ENCODE peak calls at places on chromosomes 12 and 14, in eight cellular contexts. Q is breast epithelium; L is CD4-positive, CD25-positive, alpha-beta regulatory T cell; W is psoas muscle; E is Karpas-422; I is CD4-positive, alpha-beta memory T cell; A is thoracic aorta; P is heart left ventricle. N is an unnamed sample.

GRCh38 chr12:109065853-109066193 is 13.4 kb downstream of the USP30 start:
- DNase-seq in P (no peak), I (no peak), L (no peak), W (no peak), A (no peak), Q (no peak), E (no peak), N (no peak)

GRCh38 chr12:20369164-20370000 is 1.0 kb downstream of the PDE3A start:
- DNase-seq in I (no peak), A (peak; percentile 52), E (no peak), L (no peak), P (peak; percentile 92), Q (no peak), W (peak; percentile 63), N (peak; percentile 76)

GRCh38 chr14:51616724-51617409 is 34.8 kb upstream of the FRMD6 start:
- DNase-seq in W (no peak), A (no peak), Q (peak; percentile 67), I (no peak), P (no peak), L (no peak), E (no peak), N (no peak)

GRCh38 chr14:77868552-77869300 is 68.8 kb downstream of the ADCK1 start:
- DNase-seq in I (no peak), P (no peak), W (no peak), A (no peak), E (no peak), Q (no peak), L (no peak), N (no peak)

GRCh38 chr12:65387396-65387795 is 108.9 kb downstream of the MSRB3 start:
- DNase-seq in A (no peak), P (no peak), W (no peak), L (no peak), Q (no peak), E (no peak), I (no peak), N (no peak)

GRCh38 chr12:54759751-54760150 is 94.6 kb upstream of the MUCL1 start:
- DNase-seq in P (no peak), I (no peak), A (no peak), L (no peak), W (no peak), E (peak; percentile 77), Q (no peak), N (peak; percentile 53)

GRCh38 chr14:22839159-22839779 is 2.9 kb downstream of the MMP14 start:
- DNase-seq in E (no peak), I (no peak), Q (no peak), A (no peak), W (no peak), L (no peak), P (no peak), N (peak; percentile 46)

GRCh38 chr12:62848418-62848817 is 86.5 kb downstream of the PPM1H start:
- DNase-seq in I (no peak), P (no peak), L (no peak), Q (no peak), E (no peak), A (no peak), W (no peak), N (no peak)

GRCh38 chr12:68400231-68400829 is 68.2 kb upstream of the MDM1 start:
- DNase-seq in I (no peak), W (no peak), Q (no peak), P (no peak), L (no peak), E (no peak), A (no peak), N (no peak)

GRCh38 chr12:3965096-3965495 is 91.9 kb upstream of the PARP11 start:
- DNase-seq in I (no peak), L (no peak), Q (no peak), P (no peak), W (no peak), E (peak; percentile 17), A (no peak), N (no peak)

GRCh38 chr14:55448146-55448614 is 7.8 kb upstream of the TBPL2 start:
- DNase-seq in I (no peak), P (no peak), L (no peak), W (peak; percentile 29), Q (no peak), A (peak; percentile 45), E (no peak), N (no peak)

GRCh38 chr14:55450124-55450523 is 9.7 kb upstream of the TBPL2 start:
- DNase-seq in E (no peak), P (no peak), L (no peak), W (no peak), Q (no peak), A (no peak), I (no peak), N (no peak)

GRCh38 chr14:55446833-55447232 is 6.4 kb upstream of the TBPL2 start:
- DNase-seq in Q (no peak), L (no peak), I (no peak), W (no peak), P (no peak), E (no peak), A (no peak), N (no peak)

GRCh38 chr14:55449116-55449515 is 8.7 kb upstream of the TBPL2 start:
- DNase-seq in A (no peak), Q (no peak), L (no peak), P (no peak), I (no peak), W (no peak), E (no peak), N (no peak)

DNA sequence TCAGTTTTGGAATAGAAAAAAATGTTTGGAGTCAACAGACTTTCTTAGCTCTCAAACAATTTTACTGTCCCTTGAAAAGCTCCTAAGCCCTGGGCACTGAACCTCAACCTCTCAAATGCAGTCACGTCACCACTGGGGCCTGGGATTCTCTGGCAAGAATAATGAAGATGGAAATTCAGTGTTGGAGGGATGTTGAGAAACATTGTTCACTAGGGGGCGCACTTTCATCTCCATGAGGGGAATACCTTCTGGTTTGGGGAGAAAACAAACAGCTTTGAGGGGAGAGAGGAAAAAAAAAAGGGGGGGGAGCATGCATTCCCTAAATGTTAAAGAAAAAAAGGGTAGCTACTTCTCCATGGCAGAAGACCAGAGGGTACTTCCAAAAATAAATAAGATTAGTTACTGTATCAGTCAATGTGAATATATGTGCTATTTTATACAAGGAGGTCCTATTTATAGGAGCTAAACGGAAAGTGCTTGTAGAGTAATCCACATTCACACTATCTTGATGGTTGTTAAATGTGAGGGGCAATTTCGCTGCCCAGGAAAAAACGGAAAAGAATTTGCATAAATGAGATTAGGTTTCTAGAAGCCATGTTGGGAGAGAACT is 5.8 kb upstream of the TBPL2 start:
- DNase-seq in P (peak; percentile 40), Q (no peak), I (peak; percentile 53), E (peak; percentile 92), L (peak; percentile 38), W (no peak), A (peak; percentile 13), N (peak; percentile 65)
- H3K4me3 ChIP-seq in P (no peak overlapping the region), Q (no peak overlapping the region), I (no peak overlapping the region), E (no peak overlapping the region), L (no peak overlapping the region), W (no peak overlapping the region), A (no peak overlapping the region), N (no peak overlapping the region)

GRCh38 chr12:554001-554285 is 94.2 kb downstream of the B4GALNT3 start:
- DNase-seq in I (no peak), E (no peak), L (no peak), A (no peak), W (no peak), P (no peak), Q (no peak), N (no peak)
- H3K27me3 ChIP-seq in I (no peaks in the 10 kb centered on the region), E (no peaks in the 10 kb centered on the region), L (no peaks in the 10 kb centered on the region), A (no peaks in the 10 kb centered on the region), W (no peaks in the 10 kb centered on the region), P (no peaks in the 10 kb centered on the region), Q (no peaks in the 10 kb centered on the region), N (no peaks in the 10 kb centered on the region)

DNA sequence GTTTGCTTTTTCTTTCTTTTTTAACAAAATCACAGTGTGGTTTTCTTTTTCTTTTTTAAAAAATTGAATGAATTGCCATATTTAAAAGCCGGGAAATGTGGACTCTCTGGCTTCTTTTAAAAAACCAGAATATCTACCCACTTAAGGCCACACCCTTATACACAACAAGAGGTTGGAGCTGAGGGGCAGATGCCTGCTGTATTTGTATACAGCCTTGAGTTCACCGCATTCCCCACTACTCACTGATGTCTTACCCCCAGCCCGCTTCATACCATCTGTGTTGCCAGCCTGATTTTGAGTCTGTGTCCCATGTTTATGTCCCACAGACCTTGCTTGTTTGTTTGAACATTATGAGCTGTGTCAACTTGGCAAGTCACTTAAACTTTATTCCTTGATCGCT is 14.3 kb downstream of the JDP2 start:
- DNase-seq in Q (no peak), I (no peak), L (no peak), W (no peak), P (no peak), A (no peak), E (no peak), N (no peak)
- H3K36me3 ChIP-seq in Q (no peaks in the 10 kb centered on the region), I (no peaks in the 10 kb centered on the region), L (no peaks in the 10 kb centered on the region), W (peaks cover 58% of the 10 kb centered on the region), P (peaks cover 6% of the 10 kb centered on the region), A (peaks cover 22% of the 10 kb centered on the region), E (no peaks in the 10 kb centered on the region), N (peaks cover 22% of the 10 kb centered on the region)

DNA sequence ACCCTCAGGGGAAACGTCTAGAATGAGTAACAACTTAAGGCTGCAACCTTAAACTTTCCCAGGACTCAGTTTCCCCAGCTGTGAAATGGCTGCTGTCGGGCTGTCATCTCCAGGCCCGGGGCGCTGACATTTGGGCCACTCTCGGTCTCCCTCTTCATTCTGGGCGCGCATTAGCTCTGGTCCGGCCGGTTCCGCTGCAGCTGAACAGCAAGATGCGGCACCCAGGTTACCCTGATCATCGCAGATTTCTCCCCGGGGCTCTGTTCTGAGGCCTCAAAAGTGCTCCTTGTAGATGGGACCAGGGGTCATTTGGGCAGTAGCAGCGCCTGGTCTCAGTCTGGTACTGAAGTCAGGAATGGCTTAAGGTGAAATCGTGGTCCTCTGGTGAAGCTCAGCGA is 890 bp upstream of the BCL7A start:
- DNase-seq in W (no peak), P (no peak), L (no peak), Q (no peak), A (no peak), I (no peak), E (peak; percentile 77), N (peak; percentile 46)
- H3K4me3 ChIP-seq in W (peak overlapping the region; percentile 87), P (peak overlapping the region; percentile 68), L (no peak overlapping the region), Q (peak overlapping the region; percentile 65), A (peak overlapping the region; percentile 78), I (no peak overlapping the region), E (peak overlapping the region; percentile 82), N (peak overlapping the region; percentile 59)

GRCh38 chr12:252634-253033 is 10.0 kb downstream of the SLC6A13 start:
- DNase-seq in E (no peak), I (no peak), A (no peak), L (no peak), W (no peak), Q (no peak), P (no peak), N (peak; percentile 17)
- H3K27me3 ChIP-seq in E (no peaks in the 10 kb centered on the region), I (no peaks in the 10 kb centered on the region), A (no peaks in the 10 kb centered on the region), L (no peaks in the 10 kb centered on the region), W (no peaks in the 10 kb centered on the region), Q (peaks cover 4% of the 10 kb centered on the region), P (no peaks in the 10 kb centered on the region), N (no peaks in the 10 kb centered on the region)

DNA sequence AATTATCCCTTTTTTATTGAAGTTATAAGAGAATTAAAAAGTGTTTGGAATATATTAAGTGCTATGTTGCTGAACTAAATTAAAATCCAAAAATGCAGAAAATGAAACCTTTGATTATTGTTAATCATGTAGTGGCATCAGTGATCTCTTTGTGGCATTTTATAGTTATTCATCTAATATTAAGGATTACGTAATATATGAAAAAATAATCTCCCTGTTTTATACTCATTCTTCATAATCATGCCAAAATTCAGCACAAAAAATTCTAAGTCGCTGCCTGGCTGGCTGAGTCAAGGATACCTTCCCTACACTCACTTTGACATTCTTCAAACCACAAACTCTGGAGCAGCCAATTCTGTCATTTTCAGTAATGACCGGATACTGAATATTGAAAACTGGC is 63.7 kb downstream of the ARL1 start:
- DNase-seq in L (no peak), E (no peak), A (no peak), P (no peak), I (no peak), Q (no peak), W (no peak), N (no peak)
- H3K36me3 ChIP-seq in L (peaks cover 77% of the 10 kb centered on the region), E (peaks cover 26% of the 10 kb centered on the region), A (peaks cover 20% of the 10 kb centered on the region), P (peaks cover 22% of the 10 kb centered on the region), I (peaks cover 32% of the 10 kb centered on the region), Q (peaks cover 16% of the 10 kb centered on the region), W (peaks cover 98% of the 10 kb centered on the region), N (peaks cover 4% of the 10 kb centered on the region)